ENCODE peak calls at places on chromosomes 11 and 22, in four cellular contexts. O is heart left ventricle, A is brain microvascular endothelial cell, E is heart right ventricle. N is an unnamed sample.

GRCh38 chr22:32804036-32804435 is 2.5 kb downstream of the TIMP3 start:
- DNase-seq in O (no peak), A (peak), E (no peak), N (peak)

GRCh38 chr22:49582171-49582570 is 245.5 kb downstream of the BRD1 start:
- DNase-seq in O (no peak), A (no peak), E (no peak), N (no peak)

GRCh38 chr11:132430352-132431091 is 1060.1 kb downstream of the NTM start:
- DNase-seq in O (no peak), A (no peak), E (no peak), N (no peak)

GRCh38 chr11:60206616-60207015 is 23.7 kb upstream of the MS4A6A start:
- DNase-seq in O (no peak), A (no peak), E (no peak), N (no peak)

GRCh38 chr11:128530119-128531091 is 57.0 kb downstream of the ETS1 start:
- DNase-seq in O (no peak), A (peak), E (no peak), N (peak)

GRCh38 chr11:100574894-100575769 is 112.0 kb upstream of the ARHGAP42 start:
- DNase-seq in O (no peak), A (no peak), E (no peak), N (peak)

GRCh38 chr11:62710001-62710345 is 2.5 kb downstream of the GNG3 start:
- DNase-seq in O (no peak), A (no peak), E (no peak), N (peak)

GRCh38 chr11:40185793-40186192 is 1273.7 kb downstream of the LRRC4C start:
- DNase-seq in O (no peak), A (no peak), E (no peak), N (no peak)

GRCh38 chr22:30321461-30321860 is 5.3 kb downstream of the TBC1D10A start:
- DNase-seq in O (no peak), A (no peak), E (no peak), N (no peak)

GRCh38 chr22:30326704-30327362 is at the start of gene TBC1D10A:
- DNase-seq in O (peak), A (peak), E (peak), N (peak)

GRCh38 chr22:30325065-30325720 is 1.5 kb downstream of the TBC1D10A start:
- DNase-seq in O (no peak), A (peak), E (no peak), N (peak)

GRCh38 chr22:30325724-30326703 is 727 bp downstream of the TBC1D10A start:
- DNase-seq in O (peak), A (no peak), E (peak), N (no peak)

GRCh38 chr22:30324008-30324730 is 2.6 kb downstream of the TBC1D10A start:
- DNase-seq in O (no peak), A (no peak), E (no peak), N (no peak)
- TF ChIP-seq CTCF in O (no peak), A (no peak), E (no peak), N (no peak)

DNA sequence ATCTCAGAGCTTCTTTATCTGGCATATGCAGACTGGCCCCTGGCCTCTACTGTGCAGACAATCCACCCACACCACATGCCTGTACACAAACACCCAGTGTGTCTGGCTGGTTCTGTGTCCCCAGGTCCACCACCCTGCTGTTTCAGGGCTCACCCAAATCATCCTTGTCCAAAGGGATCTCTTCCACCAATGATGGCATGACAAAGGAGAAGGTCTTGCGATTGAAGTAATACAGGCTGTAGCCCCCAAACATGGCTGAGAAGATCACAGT is 1.7 kb downstream of the SLC37A4 start:
- DNase-seq in O (no peak), A (no peak), E (no peak), N (no peak)
- H3K4me3 ChIP-seq in O (no peak), A (no peak), E (no peak), N (no peak)

GRCh38 chr22:30968015-30968923 is at the start of gene MORC2:
- DNase-seq in O (no peak), A (no peak), E (no peak), N (peak)
- TF ChIP-seq CTCF in O (no peak), A (no peak), E (no peak), N (no peak)

GRCh38 chr22:37373451-37373850 is 53.8 kb downstream of the ELFN2 start:
- DNase-seq in O (no peak), A (no peak), E (no peak), N (no peak)
- H3K4me3 ChIP-seq in O (no peak), A (no peak), E (no peak), N (no peak)

GRCh38 chr22:33819743-33820142 is 100.5 kb downstream of the LARGE1 start:
- DNase-seq in O (no peak), A (no peak), E (no peak), N (no peak)
- TF ChIP-seq CTCF in O (no peak), A (peak), E (no peak), N (no peak)

GRCh38 chr11:118834428-118835028 is 43.6 kb upstream of the DDX6 start:
- DNase-seq in O (no peak), A (no peak), E (no peak), N (peak)
- H3K4me3 ChIP-seq in O (no peak), A (no peak), E (no peak), N (no peak)

N was measured in fibroblast of pulmonary artery.